ENCODE peak calls at places on chromosomes 6 and 20, in nine cellular contexts. A is stimulated activated naive CD8-positive, alpha-beta T cell treated with anti-CD3 and anti-CD28 coated beads, Interleukin-15, Interleukin-2, amounts not matched to agents 100 U/mL and 50 U/mL, for 24 hours; Q is mesothelial cell of epicardium; P is activated T-helper 1 cell treated with anti-CD3 and anti-CD28 coated beads, Interleukin-2, amount 50 U/mL, for 16 hours; K is HS-5; E is cardiac fibroblast; H is RWPE1; N is HT1080; W is endothelial cell. L is an unnamed sample.

GRCh38 chr6:33029297-33030184 is 20.1 kb upstream of the HLA-DOA start:
- DNase-seq in A (no peak), W (no peak), N (peak), K (no peak), E (peak), H (no peak), P (no peak), Q (no peak), L (peak)

GRCh38 chr6:142478117-142478516 is 176.3 kb downstream of the ADGRG6 start:
- DNase-seq in H (peak), A (peak), E (peak), K (peak), Q (no peak), N (peak), W (no peak), P (no peak), L (peak)

GRCh38 chr6:10883312-10884244 is 1.7 kb upstream of the GCM2 start:
- DNase-seq in N (no peak), Q (no peak), A (no peak), H (no peak), K (no peak), E (no peak), P (no peak), W (no peak), L (no peak)

GRCh38 chr6:42777126-42777822 is 4.6 kb upstream of the BICRAL start:
- DNase-seq in N (peak), P (no peak), Q (no peak), A (no peak), W (no peak), K (peak), H (no peak), E (peak), L (peak)

GRCh38 chr6:166866839-166867637 is 89.3 kb downstream of the RNASET2 start:
- DNase-seq in K (no peak), P (no peak), W (no peak), N (no peak), A (no peak), Q (no peak), H (no peak), E (no peak), L (no peak)

GRCh38 chr6:111699123-111699522 is 93.4 kb upstream of the TRAF3IP2 start:
- DNase-seq in W (no peak), N (no peak), H (no peak), A (no peak), E (no peak), Q (no peak), K (no peak), P (no peak), L (no peak)

GRCh38 chr6:41591859-41592502 is 45.8 kb downstream of the FOXP4 start:
- DNase-seq in W (peak), Q (peak), H (peak), K (no peak), N (peak), P (peak), A (peak), E (peak), L (peak)

GRCh38 chr6:138297761-138298298 is 79.5 kb upstream of the PBOV1 start:
- DNase-seq in K (no peak), Q (no peak), P (no peak), A (no peak), W (no peak), E (no peak), H (no peak), N (peak), L (peak)

GRCh38 chr6:4506806-4507205 is 269.4 kb upstream of the CDYL start:
- DNase-seq in E (no peak), K (no peak), A (no peak), P (no peak), Q (no peak), N (no peak), W (no peak), H (no peak), L (no peak)

GRCh38 chr6:166774770-166775169 is 147.7 kb upstream of the RPS6KA2 start:
- DNase-seq in P (no peak), Q (peak), A (no peak), N (no peak), E (no peak), W (peak), K (no peak), H (no peak), L (no peak)

GRCh38 chr6:36800223-36801095 is 38.8 kb downstream of the CPNE5 start:
- DNase-seq in Q (no peak), H (no peak), A (no peak), K (no peak), E (no peak), W (no peak), P (no peak), N (no peak), L (no peak)

GRCh38 chr6:11730645-11731044 is 48.0 kb downstream of the ADTRP start:
- DNase-seq in A (peak), Q (no peak), W (no peak), P (no peak), E (no peak), H (no peak), K (no peak), N (no peak), L (no peak)

GRCh38 chr6:163756079-163756478 is 341.6 kb downstream of the QKI start:
- DNase-seq in N (no peak), H (no peak), A (no peak), Q (no peak), W (no peak), P (no peak), K (no peak), E (no peak), L (no peak)

GRCh38 chr6:137415127-137415833 is 78.9 kb downstream of the OLIG3 start:
- DNase-seq in H (peak), P (peak), A (peak), K (peak), E (peak), W (peak), Q (peak), N (no peak), L (peak)

GRCh38 chr6:119915971-119916370 is 566.4 kb upstream of the MAN1A1 start:
- DNase-seq in W (no peak), E (no peak), H (no peak), Q (no peak), P (no peak), A (no peak), K (no peak), N (no peak), L (no peak)

GRCh38 chr20:58971429-58971828 is 9.6 kb upstream of the NELFCD start:
- DNase-seq in W (no peak), K (no peak), N (no peak), Q (no peak), P (no peak), H (no peak), A (no peak), E (no peak), L (no peak)

GRCh38 chr6:4670295-4670694 is 105.9 kb upstream of the CDYL start:
- DNase-seq in Q (no peak), P (no peak), N (no peak), W (no peak), K (no peak), A (no peak), E (no peak), H (no peak), L (no peak)

GRCh38 chr20:528923-529594 is 14.5 kb downstream of the CSNK2A1 start:
- DNase-seq in W (no peak), P (no peak), Q (no peak), H (peak), A (no peak), N (peak), K (peak), E (peak), L (peak)

GRCh38 chr6:5482619-5483018 is 221.3 kb downstream of the FARS2 start:
- DNase-seq in N (no peak), K (no peak), H (no peak), Q (no peak), P (no peak), A (no peak), E (no peak), W (no peak), L (no peak)

GRCh38 chr6:139520321-139520768 is 145.9 kb upstream of the CITED2 start:
- DNase-seq in N (peak), K (no peak), H (peak), P (no peak), W (no peak), A (no peak), E (no peak), Q (no peak), L (peak)

GRCh38 chr6:79833264-79833663 is 114.1 kb downstream of the ELOVL4 start:
- DNase-seq in Q (no peak), E (no peak), W (no peak), P (no peak), N (no peak), A (no peak), H (no peak), K (no peak), L (no peak)

GRCh38 chr6:123118811-123119210 is 122.8 kb downstream of the CLVS2 start:
- DNase-seq in E (no peak), W (no peak), N (no peak), A (no peak), H (peak), P (no peak), K (no peak), Q (no peak), L (no peak)

GRCh38 chr20:3199976-3200755 is 4.3 kb downstream of the DDRGK1 start:
- DNase-seq in H (no peak), A (peak), N (no peak), Q (no peak), K (no peak), P (no peak), W (no peak), E (no peak), L (no peak)

GRCh38 chr20:50737352-50737751 is 6.0 kb downstream of the PARD6B start:
- DNase-seq in H (no peak), Q (no peak), A (no peak), E (no peak), P (no peak), N (no peak), W (no peak), K (no peak), L (no peak)

GRCh38 chr6:107569456-107569855 is 79.5 kb downstream of the SOBP start:
- DNase-seq in W (no peak), E (no peak), H (no peak), K (no peak), N (no peak), A (no peak), Q (no peak), P (no peak), L (no peak)

GRCh38 chr6:31780507-31781243 is 3.5 kb upstream of the VWA7 start:
- DNase-seq in P (no peak), A (no peak), K (no peak), Q (no peak), W (no peak), E (no peak), N (no peak), H (no peak), L (no peak)

GRCh38 chr6:148263010-148263409 is 79.6 kb upstream of the SASH1 start:
- DNase-seq in Q (no peak), A (no peak), K (no peak), E (no peak), W (no peak), P (no peak), N (no peak), H (peak), L (no peak)

GRCh38 chr20:48695738-48696137 is 132.1 kb downstream of the PREX1 start:
- DNase-seq in A (no peak), H (no peak), E (no peak), P (no peak), W (no peak), N (no peak), K (no peak), Q (no peak), L (no peak)

GRCh38 chr20:43529051-43529450 is 21.6 kb downstream of the L3MBTL1 start:
- DNase-seq in A (no peak), N (no peak), P (no peak), H (no peak), E (no peak), W (no peak), Q (no peak), K (no peak), L (no peak)

GRCh38 chr20:62496525-62497218 is 20.9 kb upstream of the GATA5 start:
- DNase-seq in Q (no peak), K (no peak), P (no peak), H (peak), A (peak), W (peak), E (no peak), N (no peak), L (no peak)

GRCh38 chr6:11769816-11770545 is 8.6 kb downstream of the ADTRP start:
- DNase-seq in A (no peak), E (no peak), P (no peak), W (no peak), N (peak), K (no peak), Q (no peak), H (peak), L (no peak)

GRCh38 chr20:49916146-49917002 is 1.0 kb upstream of the SPATA2 start:
- DNase-seq in P (no peak), A (peak), N (peak), E (no peak), W (no peak), H (peak), K (no peak), Q (no peak), L (no peak)

GRCh38 chr6:71012871-71013456 is 56.1 kb upstream of the B3GAT2 start:
- DNase-seq in K (peak), H (peak), W (peak), E (peak), A (no peak), Q (no peak), P (no peak), N (peak), L (peak)

GRCh38 chr20:19658137-19658536 is 99.9 kb upstream of the RIN2 start:
- DNase-seq in E (no peak), N (no peak), H (no peak), Q (no peak), W (no peak), K (no peak), P (no peak), A (peak), L (no peak)

GRCh38 chr6:3289664-3290055 is 30.9 kb downstream of the PSMG4 start:
- DNase-seq in H (no peak), P (no peak), A (no peak), E (no peak), Q (no peak), N (no peak), W (no peak), K (no peak), L (no peak)

GRCh38 chr6:31122803-31123706 is 2.8 kb upstream of the CDSN start:
- DNase-seq in H (peak), E (peak), W (no peak), P (no peak), K (peak), A (no peak), N (peak), Q (peak), L (peak)

GRCh38 chr6:76574746-76575145 is 502.3 kb upstream of the IMPG1 start:
- DNase-seq in E (no peak), P (no peak), Q (no peak), A (no peak), K (no peak), N (no peak), H (no peak), W (no peak), L (no peak)

GRCh38 chr6:45607818-45608217 is 230.1 kb upstream of the SUPT3H start:
- DNase-seq in A (no peak), Q (no peak), N (peak), K (no peak), E (peak), P (no peak), H (no peak), W (no peak), L (peak)

L was measured in fibroblast of pulmonary artery.